ENCODE peak calls at places on chromosome X, in eight cellular contexts. One of them, this sample, is unnamed.

GRCh38 chrX:367349-367748 is 19.4 kb downstream of the PPP2R3B start:
- DNase-seq in CD8-positive, alpha-beta memory T cell: no peak
- DNase-seq in effector memory CD4-positive, alpha-beta T cell: no peak
- DNase-seq in stimulated activated naive CD8-positive, alpha-beta T cell treated with anti-CD3 and anti-CD28 coated beads, Interleukin-15, amount 100 ng/mL, for 72 hours: no peak
- DNase-seq in NCI-H524: no peak
- DNase-seq in K562: no peak
- DNase-seq in H4: no peak
- DNase-seq in stimulated activated CD4-positive, alpha-beta T cell treated with anti-CD3 and anti-CD28 coated beads, Interleukin-15, amount 100 ng/mL, for 1 hour: no peak
- DNase-seq in this sample: no peak

GRCh38 chrX:45070116-45071007 is 130.3 kb downstream of the DIPK2B start:
- DNase-seq in CD8-positive, alpha-beta memory T cell: no peak
- DNase-seq in effector memory CD4-positive, alpha-beta T cell: no peak
- DNase-seq in stimulated activated naive CD8-positive, alpha-beta T cell treated with anti-CD3 and anti-CD28 coated beads, Interleukin-15, amount 100 ng/mL, for 72 hours: no peak
- DNase-seq in NCI-H524: peak; percentile 49
- DNase-seq in K562: peak; percentile 10
- DNase-seq in H4: peak; percentile 49
- DNase-seq in stimulated activated CD4-positive, alpha-beta T cell treated with anti-CD3 and anti-CD28 coated beads, Interleukin-15, amount 100 ng/mL, for 1 hour: no peak
- DNase-seq in this sample: no peak

GRCh38 chrX:40031861-40032422 is 65.8 kb downstream of the BCOR start:
- DNase-seq in CD8-positive, alpha-beta memory T cell: no peak
- DNase-seq in effector memory CD4-positive, alpha-beta T cell: no peak
- DNase-seq in stimulated activated naive CD8-positive, alpha-beta T cell treated with anti-CD3 and anti-CD28 coated beads, Interleukin-15, amount 100 ng/mL, for 72 hours: no peak
- DNase-seq in NCI-H524: no peak
- DNase-seq in K562: no peak
- DNase-seq in H4: no peak
- DNase-seq in stimulated activated CD4-positive, alpha-beta T cell treated with anti-CD3 and anti-CD28 coated beads, Interleukin-15, amount 100 ng/mL, for 1 hour: no peak
- DNase-seq in this sample: no peak

GRCh38 chrX:102858826-102859627 is 78.0 kb upstream of the RAB40AL start:
- DNase-seq in CD8-positive, alpha-beta memory T cell: no peak
- DNase-seq in effector memory CD4-positive, alpha-beta T cell: no peak
- DNase-seq in stimulated activated naive CD8-positive, alpha-beta T cell treated with anti-CD3 and anti-CD28 coated beads, Interleukin-15, amount 100 ng/mL, for 72 hours: no peak
- DNase-seq in NCI-H524: peak; percentile 0
- DNase-seq in K562: no peak
- DNase-seq in H4: no peak
- DNase-seq in stimulated activated CD4-positive, alpha-beta T cell treated with anti-CD3 and anti-CD28 coated beads, Interleukin-15, amount 100 ng/mL, for 1 hour: no peak
- DNase-seq in this sample: no peak

GRCh38 chrX:68691102-68691501 is 43.6 kb downstream of the STARD8 start:
- DNase-seq in CD8-positive, alpha-beta memory T cell: no peak
- DNase-seq in effector memory CD4-positive, alpha-beta T cell: no peak
- DNase-seq in stimulated activated naive CD8-positive, alpha-beta T cell treated with anti-CD3 and anti-CD28 coated beads, Interleukin-15, amount 100 ng/mL, for 72 hours: no peak
- DNase-seq in NCI-H524: no peak
- DNase-seq in K562: no peak
- DNase-seq in H4: no peak
- DNase-seq in stimulated activated CD4-positive, alpha-beta T cell treated with anti-CD3 and anti-CD28 coated beads, Interleukin-15, amount 100 ng/mL, for 1 hour: no peak
- DNase-seq in this sample: no peak

GRCh38 chrX:42269186-42269585 is 345.8 kb upstream of the CASK start:
- DNase-seq in CD8-positive, alpha-beta memory T cell: no peak
- DNase-seq in effector memory CD4-positive, alpha-beta T cell: no peak
- DNase-seq in stimulated activated naive CD8-positive, alpha-beta T cell treated with anti-CD3 and anti-CD28 coated beads, Interleukin-15, amount 100 ng/mL, for 72 hours: no peak
- DNase-seq in NCI-H524: no peak
- DNase-seq in K562: no peak
- DNase-seq in H4: peak; percentile 6
- DNase-seq in stimulated activated CD4-positive, alpha-beta T cell treated with anti-CD3 and anti-CD28 coated beads, Interleukin-15, amount 100 ng/mL, for 1 hour: no peak
- DNase-seq in this sample: no peak

GRCh38 chrX:63470506-63470905 is 119.4 kb upstream of the SPIN4 start:
- DNase-seq in CD8-positive, alpha-beta memory T cell: no peak
- DNase-seq in effector memory CD4-positive, alpha-beta T cell: no peak
- DNase-seq in stimulated activated naive CD8-positive, alpha-beta T cell treated with anti-CD3 and anti-CD28 coated beads, Interleukin-15, amount 100 ng/mL, for 72 hours: no peak
- DNase-seq in NCI-H524: no peak
- DNase-seq in K562: no peak
- DNase-seq in H4: no peak
- DNase-seq in stimulated activated CD4-positive, alpha-beta T cell treated with anti-CD3 and anti-CD28 coated beads, Interleukin-15, amount 100 ng/mL, for 1 hour: no peak
- DNase-seq in this sample: no peak

GRCh38 chrX:123835661-123836371 is 24.0 kb upstream of the XIAP start:
- DNase-seq in CD8-positive, alpha-beta memory T cell: no peak
- DNase-seq in effector memory CD4-positive, alpha-beta T cell: no peak
- DNase-seq in stimulated activated naive CD8-positive, alpha-beta T cell treated with anti-CD3 and anti-CD28 coated beads, Interleukin-15, amount 100 ng/mL, for 72 hours: no peak
- DNase-seq in NCI-H524: no peak
- DNase-seq in K562: no peak
- DNase-seq in H4: peak; percentile 76
- DNase-seq in stimulated activated CD4-positive, alpha-beta T cell treated with anti-CD3 and anti-CD28 coated beads, Interleukin-15, amount 100 ng/mL, for 1 hour: no peak
- DNase-seq in this sample: no peak